ENCODE peak calls at places on chromosomes 6 and 20, in six cellular contexts. G, S, J, R, I and X are unnamed samples.

GRCh38 chr6:121651420-121651819 is 216.0 kb downstream of the GJA1 start:
- DNase-seq in S (no peak), G (no peak), J (no peak), I (no peak), R (no peak), X (no peak)

GRCh38 chr6:134447423-134447822 is 129.5 kb upstream of the SGK1 start:
- DNase-seq in J (no peak), I (no peak), S (no peak), R (no peak), G (no peak), X (no peak)

GRCh38 chr20:15297059-15297875 is 959.9 kb upstream of the FLRT3 start:
- DNase-seq in G (peak; percentile 91), S (no peak), R (no peak), I (no peak), J (no peak), X (no peak)

GRCh38 chr20:16407251-16408067 is 165.8 kb downstream of the KIF16B start:
- DNase-seq in G (peak; percentile 70), S (no peak), J (no peak), R (no peak), I (no peak), X (no peak)

GRCh38 chr20:56626367-56627121 is 2.6 kb upstream of the TFAP2C start:
- DNase-seq in R (no peak), S (no peak), J (peak; percentile 84), G (no peak), I (no peak), X (peak; percentile 53)

GRCh38 chr20:14951707-14952106 is 614.3 kb upstream of the FLRT3 start:
- DNase-seq in S (no peak), G (peak; percentile 58), I (no peak), R (no peak), J (peak; percentile 75), X (no peak)

GRCh38 chr6:12363651-12364381 is 73.7 kb downstream of the EDN1 start:
- DNase-seq in R (no peak), G (no peak), S (no peak), J (no peak), I (peak; percentile 27), X (no peak)

GRCh38 chr20:10448270-10449156 is 13.4 kb downstream of the SLX4IP start:
- DNase-seq in I (no peak), R (no peak), S (no peak), G (no peak), J (no peak), X (no peak)

GRCh38 chr6:130500693-130501092 is 134.9 kb downstream of the TMEM200A start:
- DNase-seq in J (peak; percentile 7), I (no peak), S (no peak), G (no peak), R (no peak), X (no peak)

GRCh38 chr6:75870389-75870788 is 121.3 kb downstream of the MYO6 start:
- DNase-seq in G (no peak), J (no peak), I (no peak), S (no peak), R (no peak), X (no peak)

GRCh38 chr20:5211803-5212714 is 85.3 kb downstream of the CDS2 start:
- DNase-seq in I (no peak), J (no peak), R (no peak), G (no peak), S (no peak), X (no peak)

GRCh38 chr20:47304287-47304686 is 52.2 kb downstream of the ZMYND8 start:
- DNase-seq in I (no peak), J (no peak), G (peak; percentile 59), S (no peak), R (no peak), X (no peak)

GRCh38 chr20:32017711-32018251 is 7.5 kb downstream of the CCM2L start:
- DNase-seq in S (no peak), G (peak; percentile 68), R (no peak), I (peak; percentile 85), J (peak; percentile 95), X (peak; percentile 51)

GRCh38 chr6:21664263-21665081 is 70.9 kb downstream of the SOX4 start:
- DNase-seq in I (no peak), J (peak; percentile 85), S (no peak), G (no peak), R (peak; percentile 61), X (peak; percentile 70)

GRCh38 chr6:137867685-137868509 is 838 bp downstream of the TNFAIP3 start:
- DNase-seq in J (no peak), G (peak; percentile 22), S (no peak), R (no peak), I (peak; percentile 74), X (peak; percentile 58)

GRCh38 chr6:143615785-143616184 is 62.0 kb upstream of the PHACTR2 start:
- DNase-seq in S (no peak), J (no peak), G (no peak), I (peak; percentile 66), R (no peak), X (no peak)

GRCh38 chr20:48319943-48320584 is 507.7 kb downstream of the PREX1 start:
- DNase-seq in S (no peak), G (no peak), J (peak; percentile 74), R (no peak), I (no peak), X (no peak)

GRCh38 chr6:148947621-148948444 is 201.0 kb downstream of the UST start:
- DNase-seq in J (peak; percentile 92), R (peak; percentile 84), G (peak; percentile 86), I (peak; percentile 54), S (peak; percentile 45), X (peak; percentile 86)

GRCh38 chr20:7859371-7859802 is 80.9 kb downstream of the HAO1 start:
- DNase-seq in J (peak; percentile 64), I (peak; percentile 42), G (peak; percentile 84), S (peak; percentile 43), R (no peak), X (no peak)

GRCh38 chr20:4439461-4439860 is 282.2 kb upstream of the PRND start:
- DNase-seq in R (no peak), S (no peak), I (no peak), J (no peak), G (no peak), X (no peak)

GRCh38 chr6:4125933-4126864 is 9.2 kb downstream of the ECI2 start:
- DNase-seq in I (no peak), S (peak; percentile 75), G (peak; percentile 91), R (no peak), J (peak; percentile 62), X (no peak)

GRCh38 chr6:108966855-108967755 is 118.9 kb downstream of the ARMC2 start:
- DNase-seq in I (no peak), S (peak; percentile 53), G (peak; percentile 63), R (no peak), J (peak; percentile 85), X (peak; percentile 77)

GRCh38 chr6:17962436-17963031 is 24.9 kb downstream of the KIF13A start:
- DNase-seq in I (no peak), R (peak; percentile 81), G (no peak), J (no peak), S (peak; percentile 43), X (peak; percentile 86)

GRCh38 chr6:135002974-135003703 is 51.5 kb downstream of the HBS1L start:
- DNase-seq in S (no peak), G (no peak), I (peak; percentile 87), R (no peak), J (no peak), X (no peak)

GRCh38 chr6:107510108-107510507 is 20.2 kb downstream of the SOBP start:
- DNase-seq in J (no peak), R (no peak), G (no peak), I (no peak), S (no peak), X (no peak)

DNA sequence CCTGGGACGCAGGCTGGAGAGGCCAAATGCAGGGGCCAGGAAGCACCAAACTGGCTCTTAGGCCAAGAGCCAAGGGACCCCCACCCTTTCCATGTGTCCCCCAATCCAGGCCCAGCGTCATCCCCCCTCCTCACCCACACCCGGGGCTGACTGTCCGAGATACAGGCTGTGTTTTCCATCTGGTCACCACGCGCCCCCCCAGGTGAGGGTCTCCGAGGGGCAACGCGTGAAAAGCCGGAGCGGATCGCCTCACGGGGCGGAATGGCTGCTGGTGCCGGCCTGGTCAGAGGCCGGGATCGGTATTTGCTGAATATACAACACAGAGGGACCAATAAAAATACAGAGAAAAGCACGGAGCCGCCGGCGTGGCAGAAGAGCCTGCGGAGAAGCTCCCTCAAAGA is 5.2 kb upstream of the ABHD16B start:
- DNase-seq in J (peak; percentile 38), I (no peak), R (no peak), G (no peak), S (no peak), X (no peak)
- H3K27me3 ChIP-seq in J (no peaks in the 10 kb centered on the region), I (peaks cover 14% of the 10 kb centered on the region), R (no peaks in the 10 kb centered on the region), G (peaks cover 20% of the 10 kb centered on the region), S (peaks cover 22% of the 10 kb centered on the region), X (no peaks in the 10 kb centered on the region)

DNA sequence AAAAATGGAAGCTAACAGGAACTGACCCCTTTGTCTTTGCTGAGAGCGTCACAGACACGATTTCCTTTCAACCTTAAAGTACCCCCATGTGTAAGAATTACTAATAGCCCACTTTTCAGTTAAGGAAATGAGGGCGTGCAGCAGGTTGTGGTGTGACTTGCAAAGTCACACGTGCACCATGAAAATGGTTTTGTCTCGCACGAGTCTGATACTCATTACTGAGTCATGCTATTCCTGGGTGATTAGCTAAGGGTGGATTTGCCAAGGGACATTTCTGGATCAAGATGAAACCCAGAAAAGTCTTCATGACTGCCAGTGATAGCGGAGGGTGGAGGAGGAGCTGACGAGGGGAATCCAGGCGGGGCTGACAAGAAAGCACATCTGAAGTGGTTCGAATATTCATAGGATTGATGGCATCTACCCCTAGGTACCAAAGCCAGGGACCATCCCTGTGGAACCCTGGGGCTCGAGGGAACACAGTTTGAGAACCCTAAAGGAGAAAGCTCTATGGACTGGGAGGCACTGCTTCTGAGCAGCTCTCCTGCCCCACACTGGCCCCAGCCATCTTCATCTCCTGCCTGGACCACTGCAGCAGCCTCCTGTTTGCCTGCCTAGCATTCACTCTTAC is 12.1 kb upstream of the NFATC2 start:
- DNase-seq in S (no peak), I (no peak), J (no peak), G (peak; percentile 54), R (no peak), X (no peak)
- H3K4me3 ChIP-seq in S (no peak overlapping the region), I (no peak overlapping the region), J (no peak overlapping the region), G (no peak overlapping the region), R (no peak overlapping the region), X (no peak overlapping the region)

GRCh38 chr6:385614-386013 is 5.9 kb upstream of the IRF4 start:
- DNase-seq in S (no peak), J (no peak), G (no peak), R (no peak), I (no peak), X (no peak)

GRCh38 chr6:389143-389542 is 2.4 kb upstream of the IRF4 start:
- DNase-seq in S (no peak), R (no peak), I (no peak), J (no peak), G (no peak), X (no peak)

GRCh38 chr6:386688-387266 is 4.8 kb upstream of the IRF4 start:
- DNase-seq in I (no peak), J (no peak), G (no peak), S (no peak), R (no peak), X (no peak)

GRCh38 chr6:388202-388903 is 3.2 kb upstream of the IRF4 start:
- DNase-seq in R (no peak), G (no peak), I (no peak), J (no peak), S (no peak), X (no peak)

GRCh38 chr6:387293-387694 is 4.3 kb upstream of the IRF4 start:
- DNase-seq in G (peak; percentile 28), I (no peak), J (peak; percentile 25), S (no peak), R (no peak), X (no peak)
- H3K27me3 ChIP-seq in G (peaks cover 41% of the 10 kb centered on the region), I (no peaks in the 10 kb centered on the region), J (peaks cover 10% of the 10 kb centered on the region), S (peaks cover 53% of the 10 kb centered on the region), R (no peaks in the 10 kb centered on the region), X (no peaks in the 10 kb centered on the region)

GRCh38 chr6:19921821-19922220 is 84.7 kb downstream of the ID4 start:
- DNase-seq in J (peak; percentile 11), G (no peak), I (no peak), S (no peak), R (no peak), X (no peak)

GRCh38 chr6:19918436-19918835 is 81.3 kb downstream of the ID4 start:
- DNase-seq in I (no peak), S (no peak), G (no peak), R (no peak), J (no peak), X (no peak)
- H3K4me3 ChIP-seq in I (no peak overlapping the region), S (no peak overlapping the region), G (no peak overlapping the region), R (no peak overlapping the region), J (no peak overlapping the region), X (no peak overlapping the region)